ENCODE peak calls at places on chromosome 1, in nine cellular contexts. Z is GM23248, E is neural progenitor cell, H is hepatocyte, B is MM.1S, G is GM23338, O is SK-N-SH, W is HCT116, V is PC-3. X is an unnamed sample.

GRCh38 chr1:244989813-244990212 is 125.5 kb upstream of the HNRNPU start:
- DNase-seq in W (no peak), B (no peak), G (no peak), H (no peak), Z (peak; percentile 59), O (no peak), V (peak; percentile 54), E (no peak), X (no peak)

GRCh38 chr1:209158851-209159250 is 424.7 kb upstream of the CAMK1G start:
- DNase-seq in W (no peak), H (no peak), V (no peak), O (no peak), B (no peak), Z (no peak), G (no peak), E (no peak), X (no peak)

GRCh38 chr1:239179001-239179400 is 207.4 kb upstream of the CHRM3 start:
- DNase-seq in G (no peak), V (no peak), O (peak; percentile 10), Z (no peak), B (no peak), H (no peak), W (no peak), E (no peak), X (no peak)

GRCh38 chr1:192826791-192827477 is 18.1 kb downstream of the RGS2 start:
- DNase-seq in E (no peak), B (peak; percentile 87), V (peak; percentile 91), G (no peak), W (peak; percentile 36), H (peak; percentile 32), Z (peak; percentile 37), O (no peak), X (no peak)

GRCh38 chr1:37449936-37450335 is 24.4 kb upstream of the ZC3H12A start:
- DNase-seq in Z (no peak), O (no peak), W (no peak), B (no peak), G (no peak), H (no peak), V (no peak), E (no peak), X (peak; percentile 68)

GRCh38 chr1:21506804-21507203 is 2.4 kb upstream of the ALPL start:
- DNase-seq in B (no peak), H (no peak), G (no peak), E (no peak), Z (no peak), W (no peak), V (no peak), O (no peak), X (no peak)

GRCh38 chr1:228497817-228498216 is 10.6 kb downstream of the RNF187 start:
- DNase-seq in H (no peak), E (no peak), B (no peak), G (no peak), O (no peak), V (no peak), Z (no peak), W (no peak), X (no peak)

GRCh38 chr1:223203011-223203410 is 60.0 kb upstream of the TLR5 start:
- DNase-seq in E (no peak), O (no peak), G (no peak), B (no peak), W (no peak), H (no peak), V (no peak), Z (no peak), X (no peak)

GRCh38 chr1:47785118-47785517 is 212.1 kb downstream of the TRABD2B start:
- DNase-seq in B (no peak), V (no peak), Z (no peak), W (no peak), O (no peak), H (no peak), G (no peak), E (no peak), X (no peak)

GRCh38 chr1:47785561-47786271 is 211.5 kb downstream of the TRABD2B start:
- DNase-seq in W (no peak), O (peak; percentile 61), V (peak; percentile 22), G (peak; percentile 60), Z (peak; percentile 12), B (no peak), H (peak; percentile 24), E (peak; percentile 67), X (no peak)

GRCh38 chr1:47787560-47787959 is 209.6 kb downstream of the TRABD2B start:
- DNase-seq in B (no peak), E (no peak), G (no peak), V (no peak), O (no peak), W (no peak), Z (no peak), H (no peak), X (no peak)

GRCh38 chr1:47784294-47784650 is 212.9 kb downstream of the TRABD2B start:
- DNase-seq in Z (no peak), V (no peak), H (no peak), G (no peak), W (no peak), O (no peak), B (no peak), E (no peak), X (no peak)

DNA sequence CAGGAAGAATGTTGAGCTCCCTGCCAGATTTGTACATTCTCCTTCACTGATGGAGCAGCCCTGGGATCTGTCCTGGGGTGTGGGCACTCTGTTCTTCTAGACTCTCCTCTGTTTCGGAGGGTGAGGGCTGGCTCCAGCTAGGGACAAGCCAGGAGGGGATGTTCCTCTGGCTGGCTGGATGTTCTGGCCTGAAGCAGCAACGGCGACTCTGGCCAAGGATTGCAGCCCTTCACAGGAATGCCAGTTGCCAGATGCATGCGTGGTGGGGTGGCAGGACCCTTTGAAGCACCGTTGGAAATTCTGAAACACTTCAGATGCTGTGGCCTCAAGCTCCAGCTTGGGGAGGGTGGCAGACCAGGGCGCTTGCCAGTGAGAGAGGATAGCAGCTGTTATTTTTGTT is 210.9 kb downstream of the TRABD2B start:
- DNase-seq in B (no peak), G (no peak), Z (no peak), E (no peak), H (no peak), W (no peak), O (no peak), V (no peak), X (no peak)
- H3K27ac ChIP-seq in B (no peak overlapping the region), G (no peak overlapping the region), Z (no peak overlapping the region), E (no peak overlapping the region), H (no peak overlapping the region), W (no peak overlapping the region), O (no peak overlapping the region), V (no peak overlapping the region), X (no peak overlapping the region)

GRCh38 chr1:160973491-160973890 is 18.9 kb upstream of the ITLN2 start:
- DNase-seq in G (no peak), B (no peak), E (no peak), W (no peak), O (no peak), V (no peak), H (no peak), Z (no peak), X (no peak)

GRCh38 chr1:160972939-160973338 is 18.3 kb upstream of the ITLN2 start:
- DNase-seq in O (no peak), G (no peak), V (no peak), B (no peak), Z (no peak), E (no peak), W (no peak), H (no peak), X (no peak)

GRCh38 chr1:160981584-160982411 is 27.2 kb upstream of the ITLN2 start:
- DNase-seq in E (peak; percentile 58), W (no peak), H (no peak), G (peak; percentile 98), O (peak; percentile 22), B (no peak), V (no peak), Z (peak; percentile 7), X (no peak)

GRCh38 chr1:160975026-160975425 is 20.4 kb upstream of the ITLN2 start:
- DNase-seq in E (no peak), H (no peak), Z (no peak), V (no peak), B (no peak), G (no peak), O (no peak), W (no peak), X (no peak)

GRCh38 chr1:160978510-160978927 is 23.9 kb upstream of the ITLN2 start:
- DNase-seq in O (no peak), G (no peak), E (no peak), B (no peak), Z (no peak), V (peak; percentile 45), W (no peak), H (no peak), X (no peak)
- TF ChIP-seq EZH2phosphoT487 in O (no peak), G (no peak), E (no peak), B (no peak), Z (no peak), V (no peak), W (no peak), H (no peak), X (no peak)

DNA sequence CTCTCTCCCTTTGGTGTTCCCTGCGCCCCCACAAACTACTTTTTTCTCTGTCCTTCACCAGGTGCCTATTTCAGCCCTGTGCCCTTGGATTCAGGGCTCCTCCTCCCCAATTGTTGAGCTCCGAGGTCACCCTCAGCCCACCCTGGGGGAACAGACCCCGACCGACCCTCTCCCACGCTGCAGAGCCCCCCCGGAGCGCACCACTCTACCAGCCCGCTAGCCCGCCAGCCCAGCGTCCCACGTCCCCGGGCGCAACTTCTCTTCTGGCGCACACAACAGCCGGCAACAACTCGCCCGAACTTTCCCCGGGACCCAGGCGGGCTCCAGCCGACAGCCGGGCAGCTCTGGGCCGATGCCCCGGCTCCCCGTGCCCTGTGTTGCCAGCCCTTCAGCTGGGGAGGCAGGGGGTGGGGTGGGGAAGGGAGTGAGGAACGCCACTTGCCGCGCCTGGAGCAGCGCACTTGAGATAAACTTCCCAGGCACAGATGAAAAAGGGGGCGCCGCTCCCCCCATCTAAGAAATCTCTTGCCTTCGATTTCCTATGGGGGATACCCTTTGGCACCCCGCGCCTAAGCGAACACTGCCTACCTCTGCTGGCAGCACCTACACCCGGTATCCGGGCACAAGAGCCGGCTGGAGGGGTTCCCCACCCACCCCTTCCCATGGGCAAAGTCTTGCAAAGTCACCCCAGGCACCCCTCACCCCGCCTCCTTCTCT is 983 bp downstream of the CASZ1 start:
- DNase-seq in Z (peak; percentile 42), O (peak; percentile 59), G (peak; percentile 33), W (no peak), B (no peak), V (peak; percentile 11), H (no peak), E (peak; percentile 45), X (no peak)
- H3K27ac ChIP-seq in Z (no peak overlapping the region), O (no peak overlapping the region), G (no peak overlapping the region), W (no peak overlapping the region), B (no peak overlapping the region), V (no peak overlapping the region), H (no peak overlapping the region), E (no peak overlapping the region), X (no peak overlapping the region)

GRCh38 chr1:14924012-14924452 is 229.5 kb upstream of the TMEM51 start:
- DNase-seq in V (peak; percentile 31), O (peak; percentile 95), B (peak; percentile 79), G (peak; percentile 64), E (peak; percentile 88), W (peak; percentile 6), H (peak; percentile 89), Z (peak; percentile 92), X (peak; percentile 60)

GRCh38 chr1:14923400-14924011 is 230.0 kb upstream of the TMEM51 start:
- DNase-seq in G (no peak), O (no peak), E (no peak), H (no peak), W (no peak), Z (no peak), B (no peak), V (no peak), X (no peak)

GRCh38 chr1:14925336-14926136 is 228.0 kb upstream of the TMEM51 start:
- DNase-seq in O (no peak), W (no peak), H (no peak), B (no peak), E (no peak), Z (no peak), V (no peak), G (no peak), X (no peak)

GRCh38 chr1:14926214-14926613 is 227.3 kb upstream of the TMEM51 start:
- DNase-seq in H (no peak), V (no peak), Z (no peak), W (no peak), B (no peak), E (no peak), G (no peak), O (no peak), X (no peak)

GRCh38 chr1:14924455-14925325 is 228.9 kb upstream of the TMEM51 start:
- DNase-seq in E (peak; percentile 65), Z (peak; percentile 77), G (peak; percentile 56), V (peak; percentile 36), H (peak; percentile 79), B (peak; percentile 34), O (peak; percentile 90), W (no peak), X (no peak)
- TF ChIP-seq EZH2phosphoT487 in E (peak; percentile 24), Z (no peak), G (no peak), V (no peak), H (no peak), B (no peak), O (no peak), W (no peak), X (no peak)

X was measured in OCI-LY7.